ENCODE peak calls at places on chromosomes 5 and 9, in four cellular contexts. J, Q, G and O are unnamed samples.
A peak's percentile ranks its signal among the peaks of the same experiment; 100 is the strongest.

GRCh38 chr5:110753620-110754019 is 14.8 kb downstream of the SLC25A46 start:
- DNase-seq in J (no peak), Q (no peak), G (no peak), O (no peak)

GRCh38 chr5:68116868-68117411 is 98.6 kb upstream of the PIK3R1 start:
- DNase-seq in J (no peak), Q (no peak), G (no peak), O (no peak)

GRCh38 chr9:80467632-80468031 is 895.9 kb downstream of the TLE4 start:
- DNase-seq in J (no peak), Q (no peak), G (no peak), O (peak; percentile 24)

GRCh38 chr9:74498616-74499095 is 1.5 kb downstream of the RORB start:
- DNase-seq in J (no peak), Q (no peak), G (no peak), O (peak; percentile 10)

GRCh38 chr9:93827545-93828330 is 127.4 kb downstream of the BARX1 start:
- DNase-seq in J (no peak), Q (no peak), G (peak; percentile 9), O (peak; percentile 13)

GRCh38 chr5:67425514-67425913 is 228.9 kb upstream of the CD180 start:
- DNase-seq in J (no peak), Q (no peak), G (no peak), O (peak; percentile 62)

GRCh38 chr9:34988218-34989055 is 1.1 kb upstream of the DNAJB5 start:
- DNase-seq in J (no peak), Q (no peak), G (no peak), O (no peak)

GRCh38 chr5:73792687-73793320 is 166.8 kb downstream of the ARHGEF28 start:
- DNase-seq in J (peak; percentile 49), Q (peak; percentile 70), G (peak; percentile 60), O (peak; percentile 42)

GRCh38 chr9:97934321-97935115 is 3.5 kb downstream of the HEMGN start:
- DNase-seq in J (no peak), Q (no peak), G (peak; percentile 76), O (no peak)

GRCh38 chr5:171308453-171309275 is at the start of gene TLX3:
- DNase-seq in J (no peak), Q (no peak), G (no peak), O (no peak)

GRCh38 chr5:173547579-173547978 is 68.9 kb downstream of the BOD1 start:
- DNase-seq in J (no peak), Q (no peak), G (no peak), O (peak; percentile 16)

GRCh38 chr5:149441986-149442385 is 62.9 kb upstream of the IL17B start:
- DNase-seq in J (no peak), Q (no peak), G (no peak), O (no peak)

GRCh38 chr5:16034640-16035039 is 145.0 kb downstream of the MARCHF11 start:
- DNase-seq in J (no peak), Q (no peak), G (no peak), O (no peak)

GRCh38 chr9:38004809-38005560 is 64.0 kb downstream of the SHB start:
- DNase-seq in J (no peak), Q (no peak), G (no peak), O (no peak)

GRCh38 chr5:98911221-98912040 is 17.4 kb downstream of the CHD1 start:
- DNase-seq in J (no peak), Q (no peak), G (no peak), O (peak; percentile 14)

GRCh38 chr5:61167382-61167781 is 5.1 kb upstream of the SMIM15 start:
- DNase-seq in J (no peak), Q (no peak), G (no peak), O (peak; percentile 31)

GRCh38 chr9:128121924-128122808 is 5.4 kb downstream of the PTGES2 start:
- DNase-seq in J (no peak), Q (no peak), G (no peak), O (no peak)

GRCh38 chr5:78677777-78678668 is 29.5 kb upstream of the LHFPL2 start:
- DNase-seq in J (no peak), Q (no peak), G (no peak), O (peak; percentile 98)

GRCh38 chr5:132812123-132812948 is 766 bp upstream of the SOWAHA start:
- DNase-seq in J (no peak), Q (no peak), G (no peak), O (no peak)

GRCh38 chr5:6733411-6734242 is 20.4 kb downstream of the TENT4A start:
- DNase-seq in J (no peak), Q (no peak), G (no peak), O (peak; percentile 90)

GRCh38 chr5:55993628-55994501 is 898 bp downstream of the IL6ST start:
- DNase-seq in J (no peak), Q (no peak), G (peak; percentile 35), O (no peak)

GRCh38 chr5:40683351-40683750 is 3.6 kb downstream of the PTGER4 start:
- DNase-seq in J (no peak), Q (no peak), G (no peak), O (no peak)

GRCh38 chr5:151072234-151073025 is 8.4 kb downstream of the TNIP1 start:
- DNase-seq in J (no peak), Q (no peak), G (no peak), O (peak; percentile 86)

GRCh38 chr9:112012026-112012902 is 115.7 kb downstream of the UGCG start:
- DNase-seq in J (no peak), Q (peak; percentile 60), G (peak; percentile 20), O (peak; percentile 96)

GRCh38 chr9:91159664-91160121 is 202.0 kb downstream of the AUH start:
- DNase-seq in J (no peak), Q (no peak), G (no peak), O (no peak)

GRCh38 chr5:152329896-152330295 is 75.2 kb downstream of the NMUR2 start:
- DNase-seq in J (no peak), Q (no peak), G (no peak), O (no peak)

GRCh38 chr9:81490605-81491331 is 198.6 kb downstream of the TLE1 start:
- DNase-seq in J (no peak), Q (no peak), G (no peak), O (peak; percentile 96)

GRCh38 chr9:91978739-91979414 is 28.8 kb upstream of the ROR2 start:
- DNase-seq in J (no peak), Q (no peak), G (peak; percentile 21), O (peak; percentile 91)

GRCh38 chr5:110150199-110150598 is 460.5 kb downstream of the MAN2A1 start:
- DNase-seq in J (no peak), Q (no peak), G (no peak), O (peak; percentile 77)

GRCh38 chr9:133058051-133058450 is 3.7 kb upstream of the CEL start:
- DNase-seq in J (no peak), Q (no peak), G (no peak), O (no peak)

GRCh38 chr5:172114875-172115422 is 73.1 kb downstream of the STK10 start:
- DNase-seq in J (peak; percentile 45), Q (no peak), G (peak; percentile 96), O (no peak)

GRCh38 chr9:108565651-108566378 is 290.0 kb downstream of the ACTL7B start:
- DNase-seq in J (no peak), Q (no peak), G (peak; percentile 66), O (peak; percentile 67)

GRCh38 chr5:54022156-54022685 is 288.2 kb downstream of the ARL15 start:
- DNase-seq in J (no peak), Q (no peak), G (no peak), O (no peak)

GRCh38 chr5:134524219-134524825 is 1.1 kb upstream of the JADE2 start:
- DNase-seq in J (peak; percentile 70), Q (peak; percentile 86), G (peak; percentile 71), O (peak; percentile 55)
- TF ChIP-seq CTCF in J (no peak), Q (no peak), G (no peak), O (no peak)

GRCh38 chr5:169070413-169070812 is 230.5 kb downstream of the SLIT3 start:
- DNase-seq in J (no peak), Q (no peak), G (no peak), O (no peak)
- H3K4me3 ChIP-seq in J (no peak overlapping the region), Q (no peak overlapping the region), G (no peak overlapping the region), O (no peak overlapping the region)

DNA sequence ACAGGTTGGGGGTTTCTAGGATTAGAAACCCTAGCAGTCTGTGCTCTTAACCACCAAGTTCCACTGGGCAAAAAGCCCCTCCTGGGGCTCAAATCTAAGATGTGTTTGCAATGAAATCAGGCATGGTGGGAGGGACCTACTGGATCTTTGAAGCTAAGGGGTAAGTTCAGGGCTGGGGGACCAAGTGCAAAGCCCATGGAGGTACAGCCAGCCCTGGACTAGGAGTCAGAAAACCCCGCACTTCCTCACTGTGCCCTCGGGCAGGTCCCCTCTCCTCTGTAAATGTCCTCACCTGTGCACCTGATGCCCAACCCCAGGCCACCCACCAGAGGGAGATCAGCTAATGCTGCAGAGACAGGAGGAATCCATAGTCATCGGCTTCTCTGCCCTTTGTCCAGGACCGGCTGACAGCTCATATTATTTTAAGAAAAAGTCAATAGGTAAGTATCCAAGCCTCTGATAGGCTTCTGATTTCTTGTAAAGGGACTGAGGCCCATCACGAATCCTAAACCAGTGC is 138.3 kb downstream of the PAX5 start:
- DNase-seq in J (no peak), Q (no peak), G (no peak), O (no peak)
- TF ChIP-seq CTCF in J (no peak), Q (no peak), G (no peak), O (no peak)

DNA sequence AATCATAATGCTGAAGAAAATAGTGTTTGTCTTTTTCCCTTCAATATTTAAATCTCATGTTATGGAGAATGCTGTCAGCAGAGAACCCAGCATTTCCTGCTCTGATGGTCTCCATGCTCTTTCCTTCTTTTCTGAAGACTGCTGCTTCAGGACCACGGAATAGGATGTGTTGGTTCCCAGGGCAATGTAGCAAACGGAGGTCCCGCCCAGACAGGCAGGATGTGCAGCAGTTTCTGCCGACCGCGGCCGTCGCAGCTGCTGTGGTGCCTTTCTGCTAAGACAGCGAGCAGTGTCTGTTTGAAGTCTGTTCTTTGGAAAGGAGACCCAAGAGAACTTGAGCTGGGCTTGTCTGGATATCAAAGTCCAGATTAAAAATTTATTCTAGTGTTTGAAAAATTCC is 654.3 kb downstream of the CCDC171 start:
- DNase-seq in J (no peak), Q (no peak), G (no peak), O (peak; percentile 49)
- H3K4me3 ChIP-seq in J (no peak overlapping the region), Q (no peak overlapping the region), G (no peak overlapping the region), O (no peak overlapping the region)

GRCh38 chr5:138464388-138465287 is 641 bp upstream of the EGR1 start:
- DNase-seq in J (peak; percentile 94), Q (peak; percentile 96), G (peak; percentile 98), O (peak; percentile 94)

GRCh38 chr5:138461343-138462125 is 3.7 kb upstream of the EGR1 start:
- DNase-seq in J (no peak), Q (no peak), G (no peak), O (peak; percentile 65)

GRCh38 chr5:138465288-138466057 is at the start of gene EGR1:
- DNase-seq in J (peak; percentile 90), Q (peak; percentile 93), G (peak; percentile 92), O (peak; percentile 85)

GRCh38 chr5:138464018-138464387 is 1.3 kb upstream of the EGR1 start:
- DNase-seq in J (peak; percentile 92), Q (peak; percentile 96), G (peak; percentile 95), O (peak; percentile 84)

DNA sequence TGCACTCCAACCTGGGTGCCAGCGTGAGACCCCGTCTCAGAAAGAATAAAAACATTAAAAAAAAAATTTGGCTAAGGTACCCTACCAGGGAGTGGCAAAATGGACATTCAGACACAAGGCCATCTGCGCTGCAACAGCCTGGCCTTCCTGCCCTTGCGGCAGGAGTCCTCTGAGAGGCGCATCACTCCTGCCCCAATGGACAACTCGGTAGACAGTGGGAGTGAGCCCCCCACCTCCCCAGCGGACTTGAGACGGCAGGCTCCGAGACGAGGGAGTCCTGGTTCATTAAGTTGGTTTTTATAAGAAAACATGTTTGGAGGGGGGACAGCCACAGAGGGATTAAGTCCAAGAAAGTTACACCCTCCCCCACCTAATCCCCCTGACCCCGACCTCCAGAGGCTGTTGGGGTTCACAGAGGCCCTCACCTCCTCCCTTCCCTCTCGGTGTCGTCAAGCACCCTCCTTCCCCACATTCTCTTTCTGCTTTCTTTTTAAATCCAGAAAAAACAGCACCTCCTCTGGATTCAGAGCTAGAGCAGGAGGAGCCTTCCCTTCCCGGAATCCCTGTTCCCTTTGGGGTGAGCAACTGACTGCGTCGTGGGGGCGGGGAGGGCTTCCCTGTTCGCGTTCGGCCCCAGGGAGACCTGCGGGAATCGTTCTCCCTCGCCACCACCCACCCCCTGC is 1.8 kb upstream of the EGR1 start:
- DNase-seq in J (no peak), Q (no peak), G (no peak), O (no peak)
- TF ChIP-seq CTCF in J (no peak), Q (no peak), G (no peak), O (no peak)